ENCODE peak calls at places on chromosomes 3 and 15, in eight cellular contexts. I is GM19239; E is H7; T is mesendoderm; B is SK-MEL-5; V is cerebellum; O is activated CD4-positive, CD25-positive, alpha-beta regulatory T cell; W is iris pigment epithelial cell. Y is an unnamed sample.
A peak's percentile ranks its signal among the peaks of the same experiment; 100 is the strongest.

GRCh38 chr15:67048281-67049279 is 16.8 kb upstream of the SMAD3 start:
- DNase-seq in B (no peak), E (no peak), V (no peak), W (peak; percentile 97), T (no peak), O (no peak), I (no peak), Y (no peak)

GRCh38 chr3:195182470-195182795 is 88.5 kb downstream of the XXYLT1 start:
- DNase-seq in B (no peak), I (no peak), T (peak; percentile 60), E (no peak), O (no peak), V (no peak), W (peak; percentile 90), Y (no peak)

GRCh38 chr15:24772256-24772655 is 96.7 kb downstream of the NPAP1 start:
- DNase-seq in V (no peak), W (no peak), B (no peak), O (no peak), E (peak; percentile 43), I (no peak), T (peak; percentile 72), Y (no peak)

GRCh38 chr15:93523490-93523889 is 434.5 kb upstream of the RGMA start:
- DNase-seq in W (no peak), T (no peak), I (no peak), V (no peak), B (no peak), E (no peak), O (no peak), Y (no peak)

GRCh38 chr3:196694941-196695848 is 16.9 kb downstream of the CEP19 start:
- DNase-seq in I (no peak), E (no peak), V (no peak), T (no peak), O (no peak), B (no peak), W (no peak), Y (no peak)

GRCh38 chr15:71705151-71705550 is 105.2 kb upstream of the NR2E3 start:
- DNase-seq in B (no peak), E (peak; percentile 13), O (no peak), T (peak; percentile 89), W (peak; percentile 50), I (no peak), V (no peak), Y (no peak)

GRCh38 chr15:74265046-74265639 is 29.0 kb downstream of the CCDC33 start:
- DNase-seq in I (no peak), O (no peak), B (peak; percentile 14), E (peak; percentile 90), V (no peak), T (peak; percentile 72), W (peak; percentile 12), Y (no peak)

GRCh38 chr15:101451192-101451799 is 38.2 kb downstream of the PCSK6 start:
- DNase-seq in B (no peak), O (no peak), V (no peak), I (no peak), E (no peak), W (peak; percentile 84), T (no peak), Y (no peak)

GRCh38 chr3:14725564-14726420 is 50.9 kb downstream of the C3orf20 start:
- DNase-seq in O (no peak), I (no peak), W (no peak), E (no peak), T (peak; percentile 21), B (no peak), V (no peak), Y (no peak)

GRCh38 chr3:99248130-99248529 is 346.6 kb upstream of the DCBLD2 start:
- DNase-seq in T (no peak), E (no peak), W (no peak), V (no peak), I (no peak), B (no peak), O (no peak), Y (no peak)

GRCh38 chr3:17553080-17553479 is 189.4 kb downstream of the TBC1D5 start:
- DNase-seq in I (no peak), V (no peak), T (no peak), W (no peak), B (no peak), O (no peak), E (no peak), Y (no peak)

GRCh38 chr15:58235961-58236360 is 97.8 kb downstream of the AQP9 start:
- DNase-seq in I (no peak), B (no peak), O (no peak), T (no peak), E (no peak), W (peak; percentile 16), V (no peak), Y (no peak)

GRCh38 chr15:28191832-28192231 is 92.7 kb upstream of the OCA2 start:
- DNase-seq in I (no peak), B (peak; percentile 84), T (peak; percentile 41), O (no peak), E (peak; percentile 63), W (peak; percentile 83), V (peak; percentile 62), Y (no peak)

GRCh38 chr3:63370094-63370493 is 92.0 kb downstream of the SYNPR start:
- DNase-seq in T (no peak), I (no peak), W (no peak), B (no peak), E (no peak), O (no peak), V (no peak), Y (no peak)

GRCh38 chr3:133123636-133124035 is 85.4 kb downstream of the TMEM108 start:
- DNase-seq in I (no peak), O (no peak), B (no peak), E (no peak), T (no peak), W (no peak), V (no peak), Y (no peak)

GRCh38 chr3:15942936-15943335 is 145.2 kb upstream of the ANKRD28 start:
- DNase-seq in E (no peak), B (no peak), T (no peak), I (no peak), V (no peak), W (no peak), O (no peak), Y (no peak)

GRCh38 chr3:88059380-88060160 is 515 bp downstream of the ZNF654 start:
- DNase-seq in E (peak; percentile 41), V (peak; percentile 44), T (peak; percentile 54), I (no peak), B (no peak), O (no peak), W (no peak), Y (no peak)

GRCh38 chr3:133303430-133303829 is 96.4 kb upstream of the BFSP2 start:
- DNase-seq in V (no peak), B (no peak), T (no peak), W (no peak), O (no peak), E (no peak), I (no peak), Y (no peak)

GRCh38 chr3:66985336-66985920 is 12.7 kb upstream of the KBTBD8 start:
- DNase-seq in B (no peak), E (no peak), V (no peak), W (peak; percentile 79), I (no peak), T (no peak), O (no peak), Y (no peak)

GRCh38 chr3:113804701-113805100 is 33.9 kb upstream of the GRAMD1C start:
- DNase-seq in B (no peak), O (no peak), T (no peak), W (no peak), E (no peak), V (no peak), I (no peak), Y (no peak)

GRCh38 chr3:197031315-197032285 is 2.0 kb upstream of the MELTF start:
- DNase-seq in V (peak; percentile 66), E (no peak), T (peak; percentile 94), O (no peak), W (peak; percentile 99), B (peak; percentile 98), I (no peak), Y (no peak)

GRCh38 chr3:65758871-65759598 is 279.7 kb downstream of the MAGI1 start:
- DNase-seq in I (no peak), W (peak; percentile 29), O (no peak), E (no peak), B (peak; percentile 28), V (no peak), T (no peak), Y (no peak)

GRCh38 chr3:124887177-124887995 is at the start of gene ITGB5:
- DNase-seq in I (peak; percentile 48), B (peak; percentile 74), T (peak; percentile 90), O (no peak), W (peak; percentile 85), E (peak; percentile 93), V (peak; percentile 38), Y (peak; percentile 35)

GRCh38 chr3:61464785-61465184 is 96.6 kb upstream of the PTPRG start:
- DNase-seq in W (no peak), V (no peak), E (no peak), B (no peak), O (no peak), I (no peak), T (no peak), Y (no peak)

GRCh38 chr3:112477891-112478290 is 21.4 kb downstream of the BTLA start:
- DNase-seq in I (no peak), V (no peak), E (no peak), W (no peak), B (no peak), T (no peak), O (no peak), Y (no peak)

GRCh38 chr3:13484861-13485590 is 4.9 kb downstream of the HDAC11 start:
- DNase-seq in B (no peak), E (peak; percentile 29), I (no peak), T (peak; percentile 48), O (no peak), V (peak; percentile 88), W (peak; percentile 63), Y (no peak)

GRCh38 chr3:106552401-106553043 is 683.7 kb upstream of the CBLB start:
- DNase-seq in O (no peak), I (no peak), E (no peak), T (peak; percentile 21), W (no peak), B (no peak), V (no peak), Y (no peak)

GRCh38 chr15:41507820-41508290 is 5.8 kb downstream of the LTK start:
- DNase-seq in O (no peak), E (no peak), I (no peak), B (no peak), V (peak; percentile 87), W (no peak), T (no peak), Y (no peak)

GRCh38 chr15:96316953-96317629 is 13.4 kb upstream of the NR2F2 start:
- DNase-seq in B (no peak), I (no peak), V (no peak), E (no peak), O (no peak), W (no peak), T (peak; percentile 15), Y (no peak)

GRCh38 chr15:71752085-71752484 is 58.3 kb upstream of the NR2E3 start:
- DNase-seq in T (no peak), V (no peak), O (no peak), B (no peak), I (no peak), W (no peak), E (no peak), Y (no peak)